ENCODE peak calls at places on chromosomes 11 and 22, in six cellular contexts. Y, H, S, T, Z and J are unnamed samples. For H3K4me1, the result is how much of the 10 kb centered on the place peaks cover.

GRCh38 chr11:131918663-131919062 is 548.2 kb downstream of the NTM start:
- DNase-seq in S (no peak), H (no peak), T (no peak), Z (no peak), Y (no peak), J (no peak)

GRCh38 chr22:18062421-18062820 is 15.4 kb upstream of the PEX26 start:
- DNase-seq in Y (no peak), S (no peak), H (no peak), Z (no peak), T (no peak), J (no peak)

GRCh38 chr11:69377953-69378302 is 84.0 kb downstream of the MYEOV start:
- DNase-seq in S (no peak), H (no peak), T (no peak), Y (no peak), Z (no peak), J (no peak)

GRCh38 chr11:90805172-90805571 is 582.3 kb upstream of the CHORDC1 start:
- DNase-seq in T (no peak), S (no peak), Y (no peak), Z (no peak), H (no peak), J (no peak)

GRCh38 chr22:26953380-26953807 is 296.0 kb downstream of the MIAT start:
- DNase-seq in Z (no peak), Y (no peak), T (no peak), S (no peak), H (no peak), J (no peak)

GRCh38 chr11:109641549-109641948 is 219.6 kb downstream of the C11orf87 start:
- DNase-seq in T (peak), Z (no peak), Y (no peak), H (no peak), S (no peak), J (peak)

GRCh38 chr11:119315139-119316016 is 1.6 kb downstream of the MCAM start:
- DNase-seq in T (no peak), Y (no peak), S (no peak), Z (no peak), H (no peak), J (no peak)

GRCh38 chr22:34296456-34296855 is 376.2 kb upstream of the LARGE1 start:
- DNase-seq in Y (peak), Z (no peak), T (no peak), H (no peak), S (no peak), J (no peak)

GRCh38 chr22:33013531-33014162 is 44.5 kb downstream of the SYN3 start:
- DNase-seq in Y (no peak), S (no peak), H (no peak), T (no peak), Z (no peak), J (no peak)

GRCh38 chr11:100563541-100564280 is 123.4 kb upstream of the ARHGAP42 start:
- DNase-seq in Z (no peak), H (no peak), T (no peak), Y (no peak), S (no peak), J (no peak)

GRCh38 chr11:45816614-45817013 is 11.7 kb downstream of the SLC35C1 start:
- DNase-seq in H (no peak), Z (no peak), T (no peak), Y (no peak), S (no peak), J (no peak)

GRCh38 chr22:36471341-36471821 is 10.1 kb downstream of the TXN2 start:
- DNase-seq in T (no peak), Z (no peak), H (no peak), Y (no peak), S (no peak), J (no peak)

GRCh38 chr11:78420255-78420764 is 2.7 kb upstream of the GAB2 start:
- DNase-seq in Z (no peak), Y (peak), T (peak), H (peak), S (no peak), J (no peak)

GRCh38 chr11:78418584-78419211 is 1.1 kb upstream of the GAB2 start:
- DNase-seq in Z (no peak), H (no peak), Y (no peak), S (no peak), T (no peak), J (no peak)

GRCh38 chr11:78419327-78419726 is 1.7 kb upstream of the GAB2 start:
- DNase-seq in Y (peak), H (peak), T (no peak), Z (no peak), S (no peak), J (no peak)

GRCh38 chr11:78423241-78423640 is 5.6 kb upstream of the GAB2 start:
- DNase-seq in Z (no peak), T (no peak), Y (no peak), S (no peak), H (no peak), J (no peak)

GRCh38 chr11:78420796-78421209 is 3.2 kb upstream of the GAB2 start:
- DNase-seq in H (no peak), S (peak), T (no peak), Y (no peak), Z (no peak), J (no peak)
- H3K4me3 ChIP-seq in H (no peak), S (peak), T (no peak), Y (no peak), Z (no peak), J (no peak)

DNA sequence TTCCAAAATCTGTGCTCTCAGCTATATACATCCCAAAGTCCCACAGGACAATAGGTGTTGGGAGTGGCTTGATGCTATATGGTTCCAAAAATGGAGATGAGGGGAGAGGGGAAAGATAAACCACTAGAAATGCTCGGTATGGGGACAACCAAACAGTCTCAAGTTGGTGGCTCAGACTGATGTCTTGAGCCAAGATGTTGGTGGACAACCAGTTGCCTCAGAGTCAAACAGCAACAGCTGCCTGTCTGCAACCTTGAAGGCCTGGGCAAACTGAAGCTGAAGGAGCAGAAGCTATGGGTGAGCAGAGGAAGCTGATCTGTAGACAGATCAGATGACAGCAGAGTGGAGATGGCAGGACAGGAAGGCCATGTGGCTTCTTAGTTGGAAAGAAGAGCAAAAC is 4.0 kb downstream of the RRP8 start:
- DNase-seq in S (no peak), H (no peak), Y (no peak), T (no peak), Z (no peak), J (no peak)
- H3K4me1 ChIP-seq in S (under half), H (under half), Y (under half), T (under half), Z (under half), J (under half)

GRCh38 chr11:111582881-111583280 is 19.4 kb upstream of the SIK2 start:
- DNase-seq in Y (no peak), S (no peak), H (no peak), Z (no peak), T (no peak), J (no peak)
- H3K4me3 ChIP-seq in Y (no peak), S (no peak), H (no peak), Z (no peak), T (no peak), J (no peak)

DNA sequence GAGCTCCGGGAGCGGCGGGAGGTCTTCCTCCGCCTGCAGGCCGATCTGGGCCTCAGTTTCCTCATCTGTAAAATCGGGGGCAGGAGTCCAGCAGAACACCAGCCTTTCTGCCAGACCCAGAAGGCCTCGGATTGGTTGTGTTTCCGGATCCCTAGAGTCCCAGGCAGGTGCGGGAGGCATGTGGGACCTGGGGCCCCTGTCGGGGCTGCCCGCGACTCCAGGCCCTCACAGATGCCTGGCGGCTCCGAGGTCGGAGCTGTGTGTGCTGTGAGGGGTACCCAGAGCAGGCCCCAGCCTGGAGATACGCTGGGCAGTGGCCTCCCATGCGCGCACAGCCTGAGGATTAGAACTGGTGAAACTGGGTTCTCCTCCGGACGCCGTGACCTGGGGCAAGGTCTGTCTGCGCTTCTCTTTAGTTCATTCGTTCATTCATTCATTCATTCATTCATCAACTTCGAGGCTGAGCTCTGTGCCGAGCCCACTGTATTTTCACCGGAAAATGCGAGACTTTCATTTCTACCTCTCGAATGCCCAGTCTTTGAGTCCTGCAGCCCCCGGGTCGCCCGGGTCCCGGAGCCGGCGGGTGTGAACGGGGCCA is 24.6 kb downstream of the FLRT1 start:
- DNase-seq in H (no peak), T (no peak), S (no peak), Y (no peak), Z (no peak), J (no peak)
- H3K4me1 ChIP-seq in H (under half), T (under half), S (under half), Y (under half), Z (under half), J (under half)

DNA sequence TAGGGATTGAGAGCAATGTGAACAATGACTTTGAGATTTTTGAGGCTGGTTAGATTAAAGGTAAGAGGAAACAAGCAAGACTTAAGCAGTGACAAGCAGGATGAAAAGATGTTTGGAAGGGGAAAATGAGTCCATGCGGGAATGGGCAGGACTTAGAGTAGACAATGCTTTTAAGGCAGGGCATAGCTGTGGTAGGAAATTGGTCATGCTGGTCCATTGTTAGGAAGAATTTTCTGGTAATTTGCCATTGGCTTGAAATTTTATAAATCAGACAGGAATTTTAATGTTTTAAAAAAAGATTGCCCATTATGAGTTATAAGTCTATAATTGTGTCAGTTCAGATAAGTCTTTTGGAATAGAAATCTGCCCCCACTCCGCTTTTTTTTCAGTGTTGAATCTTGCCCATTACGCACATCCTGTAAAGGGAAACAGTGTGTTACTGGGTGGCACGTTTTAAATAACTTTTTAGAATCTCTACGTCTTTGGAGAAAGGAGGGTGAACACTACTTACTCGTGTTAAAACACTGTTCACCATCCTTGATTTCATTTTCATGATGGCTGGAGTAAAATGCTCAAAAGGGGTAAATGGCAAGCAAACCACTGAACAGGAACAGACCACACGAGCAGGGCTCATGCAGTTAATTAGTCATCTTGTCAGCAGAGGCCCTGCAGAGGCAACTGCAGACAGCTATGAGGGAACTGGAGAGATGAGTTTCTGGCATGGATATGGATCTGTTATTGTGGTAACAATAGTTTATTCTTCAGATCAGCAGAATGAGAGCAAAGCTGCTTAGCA is 25.0 kb downstream of the SWAP70 start:
- DNase-seq in Z (peak), Y (no peak), T (no peak), H (no peak), S (no peak), J (no peak)
- H3K4me3 ChIP-seq in Z (no peak), Y (no peak), T (no peak), H (no peak), S (peak), J (no peak)

DNA sequence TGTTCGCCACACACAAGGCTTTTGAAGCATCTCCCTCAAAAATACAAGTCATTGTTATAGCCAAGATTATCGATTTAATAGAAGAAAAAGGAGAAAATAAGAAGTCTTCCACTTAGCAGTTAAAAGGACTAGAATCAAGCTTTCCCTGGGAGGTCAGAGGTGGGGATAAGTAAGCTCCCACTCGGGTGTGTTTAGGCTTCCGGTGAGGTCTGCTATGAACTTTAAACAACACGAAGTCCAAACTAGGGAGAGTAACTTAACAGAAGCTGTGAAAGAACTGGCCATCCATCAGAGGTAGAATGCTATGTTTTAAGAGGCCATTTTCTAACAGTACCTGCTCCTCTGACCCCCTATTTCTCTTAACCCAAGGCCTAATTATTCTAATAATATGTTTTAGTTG is 91.4 kb upstream of the APOA1 start:
- DNase-seq in Y (no peak), H (no peak), S (no peak), T (no peak), Z (no peak), J (no peak)
- H3K4me1 ChIP-seq in Y (under half), H (under half), S (under half), T (under half), Z (under half), J (under half)

GRCh38 chr11:73956876-73957653 is 6.2 kb downstream of the DNAJB13 start:
- DNase-seq in H (no peak), S (no peak), Y (no peak), T (no peak), Z (no peak), J (no peak)
- H3K4me3 ChIP-seq in H (no peak), S (no peak), Y (no peak), T (no peak), Z (no peak), J (no peak)

DNA sequence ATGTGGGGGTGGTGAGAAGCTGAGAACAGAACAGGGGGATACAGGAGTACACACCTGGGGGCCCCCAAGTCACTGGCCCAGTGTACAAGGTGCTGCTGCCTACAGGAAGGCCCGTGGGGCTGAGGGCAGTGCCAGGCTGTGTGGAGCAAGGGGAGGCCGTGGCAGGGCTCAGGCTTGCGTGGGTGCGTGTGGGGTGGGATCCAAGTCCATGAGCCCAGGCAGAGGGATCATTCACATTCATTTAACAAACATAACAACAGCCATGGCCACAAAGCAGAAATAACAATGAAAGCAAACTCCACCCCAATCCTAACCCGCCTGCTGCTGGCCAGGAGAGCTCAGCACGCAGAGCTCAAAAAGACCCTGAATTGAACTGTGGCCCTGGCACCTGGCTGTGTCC is 17.1 kb upstream of the SCGB1A1 start:
- DNase-seq in Z (no peak), T (no peak), H (no peak), Y (no peak), S (no peak), J (no peak)
- H3K4me1 ChIP-seq in Z (under half), T (under half), H (under half), Y (under half), S (under half), J (under half)

DNA sequence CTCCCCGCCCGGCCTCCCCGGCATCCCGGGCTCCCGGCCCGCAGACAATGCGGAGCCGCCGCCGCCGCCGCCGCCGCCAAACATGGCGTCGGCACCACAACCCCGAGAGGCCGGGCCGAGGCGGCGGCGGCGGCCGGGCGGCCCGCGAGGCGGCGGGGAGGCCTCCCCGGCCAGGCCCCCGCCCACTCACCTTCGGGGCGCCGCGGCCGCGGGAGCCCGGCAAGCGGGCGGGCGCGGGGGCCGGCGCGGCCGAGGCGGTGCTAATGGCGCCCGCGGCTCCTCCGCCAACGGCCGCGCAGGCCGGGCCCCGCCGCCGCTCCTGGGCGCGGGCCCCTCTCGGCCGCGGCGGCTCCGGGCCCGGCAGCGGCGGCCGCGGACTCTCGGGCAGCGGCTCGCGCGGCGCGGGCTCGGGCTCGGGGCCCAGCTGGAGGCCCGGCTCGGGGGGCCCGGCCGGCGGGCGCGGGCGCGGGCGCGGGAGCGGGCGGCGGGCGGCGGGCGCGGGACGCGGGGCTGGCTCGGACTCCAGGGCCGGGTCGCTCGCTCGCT is 293 bp downstream of the BRD1 start:
- DNase-seq in S (no peak), Z (no peak), T (no peak), Y (no peak), H (no peak), J (no peak)
- H3K4me3 ChIP-seq in S (peak), Z (peak), T (peak), Y (peak), H (peak), J (peak)